ENCODE peak calls at places on chromosomes 2 and 18, in four cellular contexts. N is H1, L is K562, Z is SK-N-SH. E is an unnamed sample.
A peak's percentile ranks its signal among the peaks of the same experiment; 100 is the strongest.

GRCh38 chr2:150134223-150134858 is 353.1 kb downstream of the RND3 start:
- DNase-seq in L (no peak), Z (no peak), N (no peak), E (no peak)

GRCh38 chr2:128311216-128311754 is 7.4 kb downstream of the HS6ST1 start:
- DNase-seq in L (no peak), Z (no peak), N (no peak), E (no peak)

GRCh38 chr2:120108749-120109148 is 95.9 kb downstream of the EPB41L5 start:
- DNase-seq in N (no peak), Z (no peak), L (no peak), E (no peak)

GRCh38 chr2:85838181-85838580 is 50.6 kb downstream of the ST3GAL5 start:
- DNase-seq in N (no peak), Z (no peak), L (no peak), E (peak; percentile 29)

GRCh38 chr2:234628953-234629352 is 132.1 kb upstream of the ARL4C start:
- DNase-seq in L (no peak), N (peak; percentile 38), Z (no peak), E (no peak)

GRCh38 chr2:37919631-37920032 is 5.5 kb upstream of the RMDN2 start:
- DNase-seq in Z (peak; percentile 49), N (no peak), L (no peak), E (no peak)

GRCh38 chr18:48828713-48829442 is 121.9 kb downstream of the SMAD7 start:
- DNase-seq in Z (peak; percentile 70), L (peak; percentile 74), N (peak; percentile 54), E (peak; percentile 36)

GRCh38 chr2:66446178-66446860 is 11.4 kb downstream of the MEIS1 start:
- DNase-seq in L (no peak), Z (no peak), N (peak; percentile 72), E (peak; percentile 50)

GRCh38 chr2:168355110-168355509 is 101.0 kb upstream of the CERS6 start:
- DNase-seq in L (no peak), Z (no peak), N (no peak), E (no peak)

GRCh38 chr2:42494434-42495233 is 852 bp upstream of the KCNG3 start:
- DNase-seq in Z (peak; percentile 85), N (peak; percentile 88), L (peak; percentile 68), E (peak; percentile 86)

GRCh38 chr18:76923485-76924085 is 101.2 kb downstream of the ZNF236 start:
- DNase-seq in Z (peak; percentile 27), N (peak; percentile 79), L (peak; percentile 33), E (peak; percentile 77)

GRCh38 chr2:240226672-240227537 is 86.4 kb upstream of the OTOS start:
- DNase-seq in Z (no peak), L (no peak), N (no peak), E (no peak)

GRCh38 chr2:232102380-232102779 is 140.9 kb downstream of the DIS3L2 start:
- DNase-seq in L (no peak), N (no peak), Z (no peak), E (no peak)

GRCh38 chr2:128949360-128949759 is 630.7 kb upstream of the HS6ST1 start:
- DNase-seq in Z (no peak), N (no peak), L (no peak), E (no peak)

GRCh38 chr2:170782673-170783072 is 12.5 kb downstream of the ERICH2 start:
- DNase-seq in Z (no peak), L (no peak), N (no peak), E (no peak)

GRCh38 chr2:121529439-121530209 is 1.1 kb upstream of the RNU4ATAC start:
- DNase-seq in L (peak; percentile 76), N (no peak), Z (peak; percentile 91), E (no peak)

GRCh38 chr2:207167129-207167923 is 1.6 kb upstream of the KLF7 start:
- DNase-seq in N (no peak), Z (no peak), L (no peak), E (no peak)

GRCh38 chr2:133266075-133266925 is 302.0 kb downstream of the NCKAP5 start:
- DNase-seq in Z (peak; percentile 70), N (peak; percentile 83), L (no peak), E (peak; percentile 76)

GRCh38 chr18:78431606-78432005 is 548.0 kb upstream of the SALL3 start:
- DNase-seq in Z (no peak), N (no peak), L (no peak), E (peak; percentile 18)

GRCh38 chr2:238897122-238897880 is 49.4 kb downstream of the TWIST2 start:
- DNase-seq in L (no peak), Z (no peak), N (no peak), E (no peak)

GRCh38 chr2:227788556-227788955 is 25.1 kb upstream of the CCL20 start:
- DNase-seq in Z (no peak), L (no peak), N (no peak), E (no peak)

GRCh38 chr2:10918661-10919414 is 7.1 kb downstream of the KCNF1 start:
- DNase-seq in Z (no peak), L (peak; percentile 39), N (no peak), E (no peak)

GRCh38 chr2:204431529-204431928 is 113.7 kb upstream of the PARD3B start:
- DNase-seq in Z (no peak), N (no peak), L (no peak), E (no peak)

GRCh38 chr18:62827397-62827796 is 112.1 kb downstream of the PHLPP1 start:
- DNase-seq in N (no peak), Z (no peak), L (no peak), E (no peak)

GRCh38 chr2:219119422-219120043 is 41.1 kb downstream of the NHEJ1 start:
- DNase-seq in L (peak; percentile 50), Z (peak; percentile 77), N (peak; percentile 79), E (peak; percentile 81)

GRCh38 chr2:69509011-69509749 is 71.9 kb upstream of the NFU1 start:
- DNase-seq in L (no peak), N (no peak), Z (no peak), E (no peak)

GRCh38 chr18:2223394-2223793 is 347.9 kb downstream of the METTL4 start:
- DNase-seq in N (no peak), L (no peak), Z (no peak), E (no peak)

GRCh38 chr2:112740522-112740921 is 19.7 kb downstream of the NT5DC4 start:
- DNase-seq in Z (no peak), L (no peak), N (no peak), E (no peak)

GRCh38 chr2:211351998-211352397 is 795.6 kb downstream of the CPS1 start:
- DNase-seq in L (no peak), Z (no peak), N (no peak), E (no peak)

GRCh38 chr2:60550151-60550983 is 3.1 kb downstream of the BCL11A start:
- DNase-seq in L (peak; percentile 30), N (peak; percentile 81), Z (peak; percentile 84), E (peak; percentile 80)

GRCh38 chr2:138502253-138503086 is 900 bp downstream of the SPOPL start:
- DNase-seq in L (no peak), Z (peak; percentile 6), N (no peak), E (no peak)

DNA sequence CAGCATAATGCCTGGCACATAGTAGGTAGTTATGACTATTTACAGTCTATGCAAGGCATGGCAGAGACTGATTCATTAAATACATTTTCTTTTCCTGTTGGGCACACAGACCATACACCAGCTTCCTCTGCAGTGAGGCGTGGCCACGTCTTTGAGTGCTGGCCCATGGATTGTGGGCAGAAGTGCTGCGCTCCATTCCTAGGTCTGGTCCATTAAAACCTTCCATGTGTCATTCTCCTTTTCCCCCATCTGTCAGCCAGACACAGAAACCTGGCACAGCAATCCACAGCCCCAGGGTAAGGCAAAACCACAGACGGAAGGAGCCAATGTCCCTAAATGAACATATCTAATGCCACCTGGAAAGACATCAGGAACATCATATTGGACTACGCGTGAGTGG is 141.9 kb downstream of the TTC32 start:
- DNase-seq in N (no peak), Z (peak; percentile 52), L (no peak), E (no peak)
- TF ChIP-seq TEAD4 in N (no peak), Z (no peak), L (no peak), E (no peak)

DNA sequence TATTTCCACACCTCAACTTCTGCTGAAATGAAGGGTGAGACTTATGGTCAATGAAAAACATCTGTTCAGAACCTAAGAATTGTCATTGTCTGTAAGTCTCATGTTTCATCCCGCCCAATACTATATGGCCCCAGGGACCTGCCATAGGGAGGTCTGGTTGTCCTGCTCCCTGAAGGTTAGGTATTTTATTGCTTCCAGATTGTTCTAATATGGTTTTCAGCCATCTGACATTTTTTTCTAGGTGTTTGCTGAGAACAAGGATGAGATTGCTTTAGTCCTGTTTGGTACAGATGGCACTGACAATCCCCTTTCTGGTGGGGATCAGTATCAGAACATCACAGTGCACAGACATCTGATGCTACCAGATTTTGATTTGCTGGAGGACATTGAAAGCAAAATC is 7.3 kb downstream of the XRCC5 start:
- DNase-seq in N (no peak), L (no peak), Z (peak; percentile 38), E (no peak)
- TF ChIP-seq TEAD4 in N (no peak), L (no peak), Z (no peak), E (no peak)

DNA sequence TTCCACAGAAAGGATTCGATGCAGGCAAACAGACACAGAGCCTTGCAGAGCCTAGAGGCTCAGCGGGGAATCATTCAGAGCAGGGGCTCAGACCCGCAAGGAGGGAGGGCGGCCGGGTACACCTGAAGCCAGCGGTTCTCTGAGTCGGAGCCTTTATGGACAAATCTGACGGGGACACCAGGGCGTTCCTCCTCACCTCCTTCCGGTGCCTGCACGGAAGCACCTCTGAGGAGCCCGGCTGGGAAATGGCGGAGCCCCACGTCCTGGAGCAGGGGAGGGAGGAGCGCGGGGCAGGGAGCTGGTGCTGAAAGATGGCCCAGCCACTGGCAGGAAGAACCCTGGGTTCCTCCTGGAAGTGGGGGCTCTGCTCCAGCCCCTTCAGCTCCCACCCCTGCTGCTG is 193.5 kb upstream of the ALKAL2 start:
- DNase-seq in N (peak; percentile 61), L (no peak), Z (no peak), E (peak; percentile 47)
- TF ChIP-seq TEAD4 in N (no peak), L (no peak), Z (no peak), E (no peak)

DNA sequence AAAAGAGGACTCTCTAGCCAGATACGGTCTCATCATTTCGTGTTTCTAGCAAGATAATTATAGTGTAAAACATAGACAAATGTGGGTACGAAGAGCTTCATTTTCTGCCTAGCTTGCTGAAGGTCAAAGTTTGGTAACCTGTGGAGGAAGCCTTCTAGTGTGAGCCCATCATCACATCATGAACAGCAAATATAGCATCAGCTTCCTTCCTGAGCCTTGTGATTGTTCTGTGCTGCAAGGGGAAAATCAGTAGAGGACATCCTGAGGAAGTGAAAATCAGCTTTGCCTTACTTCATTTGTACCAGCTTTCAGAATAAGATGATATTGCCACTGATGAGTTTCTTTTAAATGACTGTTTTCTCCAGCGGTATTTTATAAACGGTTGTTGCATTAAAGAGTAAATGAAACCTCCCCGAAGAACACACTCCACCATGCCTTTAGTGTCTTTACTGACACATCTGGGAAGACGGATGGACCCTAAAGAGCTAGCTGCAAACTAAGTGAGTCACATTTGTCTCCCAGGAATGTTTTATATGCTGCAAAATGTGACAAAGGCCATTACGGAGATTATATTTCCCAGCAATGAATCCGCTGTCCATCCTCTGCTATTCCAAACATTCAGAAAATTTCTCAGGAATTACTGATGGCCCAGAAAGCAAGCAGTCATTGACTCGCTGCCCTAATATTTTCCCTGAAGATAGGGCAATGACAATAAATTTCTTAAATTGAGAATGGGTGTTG is 1272.9 kb downstream of the SUCLG1 start:
- DNase-seq in Z (no peak), L (no peak), N (no peak), E (no peak)
- TF ChIP-seq TEAD4 in Z (no peak), L (no peak), N (no peak), E (no peak)